ENCODE peak calls at places on chromosomes 7 and 10, in seven cellular contexts. One of them, this sample, is unnamed.

GRCh38 chr7:74027683-74028320 is at the start of gene ELN:
- DNase-seq in CD8-positive, alpha-beta T cell: no peak
- DNase-seq in transverse colon: peak; percentile 63
- DNase-seq in lung: peak; percentile 70
- DNase-seq in CD8-positive, alpha-beta memory T cell: no peak
- DNase-seq in AG09309: no peak
- DNase-seq in aorta: peak; percentile 95
- DNase-seq in this sample: no peak

GRCh38 chr7:48077438-48077837 is 11.6 kb upstream of the UPP1 start:
- DNase-seq in CD8-positive, alpha-beta T cell: no peak
- DNase-seq in transverse colon: no peak
- DNase-seq in lung: no peak
- DNase-seq in CD8-positive, alpha-beta memory T cell: no peak
- DNase-seq in AG09309: no peak
- DNase-seq in aorta: no peak
- DNase-seq in this sample: no peak

GRCh38 chr7:99027241-99027640 is 116.7 kb downstream of the SMURF1 start:
- DNase-seq in CD8-positive, alpha-beta T cell: no peak
- DNase-seq in transverse colon: no peak
- DNase-seq in lung: no peak
- DNase-seq in CD8-positive, alpha-beta memory T cell: no peak
- DNase-seq in AG09309: no peak
- DNase-seq in aorta: no peak
- DNase-seq in this sample: no peak

GRCh38 chr10:45424668-45425404 is 50.8 kb downstream of the ALOX5 start:
- DNase-seq in CD8-positive, alpha-beta T cell: no peak
- DNase-seq in transverse colon: no peak
- DNase-seq in lung: no peak
- DNase-seq in CD8-positive, alpha-beta memory T cell: no peak
- DNase-seq in AG09309: no peak
- DNase-seq in aorta: no peak
- DNase-seq in this sample: no peak

GRCh38 chr10:129916506-129916995 is 47.5 kb downstream of the EBF3 start:
- DNase-seq in CD8-positive, alpha-beta T cell: no peak
- DNase-seq in transverse colon: no peak
- DNase-seq in lung: no peak
- DNase-seq in CD8-positive, alpha-beta memory T cell: no peak
- DNase-seq in AG09309: no peak
- DNase-seq in aorta: peak; percentile 67
- DNase-seq in this sample: no peak

GRCh38 chr10:52314822-52315552 is 906 bp downstream of the DKK1 start:
- DNase-seq in CD8-positive, alpha-beta T cell: no peak
- DNase-seq in transverse colon: peak; percentile 8
- DNase-seq in lung: no peak
- DNase-seq in CD8-positive, alpha-beta memory T cell: no peak
- DNase-seq in AG09309: no peak
- DNase-seq in aorta: peak; percentile 77
- DNase-seq in this sample: no peak

GRCh38 chr10:127871631-127872010 is 21.1 kb downstream of the CLRN3 start:
- DNase-seq in CD8-positive, alpha-beta T cell: no peak
- DNase-seq in transverse colon: no peak
- DNase-seq in lung: no peak
- DNase-seq in CD8-positive, alpha-beta memory T cell: no peak
- DNase-seq in AG09309: no peak
- DNase-seq in aorta: no peak
- DNase-seq in this sample: no peak

GRCh38 chr10:67785098-67785497 is 52.9 kb downstream of the DNAJC12 start:
- DNase-seq in CD8-positive, alpha-beta T cell: no peak
- DNase-seq in transverse colon: no peak
- DNase-seq in lung: no peak
- DNase-seq in CD8-positive, alpha-beta memory T cell: no peak
- DNase-seq in AG09309: no peak
- DNase-seq in aorta: no peak
- DNase-seq in this sample: no peak

GRCh38 chr10:89159761-89160160 is 47.4 kb downstream of the CH25H start:
- DNase-seq in CD8-positive, alpha-beta T cell: no peak
- DNase-seq in transverse colon: no peak
- DNase-seq in lung: no peak
- DNase-seq in CD8-positive, alpha-beta memory T cell: no peak
- DNase-seq in AG09309: no peak
- DNase-seq in aorta: no peak
- DNase-seq in this sample: no peak

GRCh38 chr10:105538933-105539332 is 897.8 kb downstream of the SORCS3 start:
- DNase-seq in CD8-positive, alpha-beta T cell: no peak
- DNase-seq in transverse colon: no peak
- DNase-seq in lung: no peak
- DNase-seq in CD8-positive, alpha-beta memory T cell: no peak
- DNase-seq in AG09309: no peak
- DNase-seq in aorta: no peak
- DNase-seq in this sample: no peak

GRCh38 chr10:86665218-86665607 is 3.1 kb upstream of the LDB3 start:
- DNase-seq in CD8-positive, alpha-beta T cell: no peak
- DNase-seq in transverse colon: no peak
- DNase-seq in lung: no peak
- DNase-seq in CD8-positive, alpha-beta memory T cell: no peak
- DNase-seq in AG09309: no peak
- DNase-seq in aorta: no peak
- DNase-seq in this sample: no peak

GRCh38 chr10:86663046-86663345 is 5.3 kb upstream of the LDB3 start:
- DNase-seq in CD8-positive, alpha-beta T cell: no peak
- DNase-seq in transverse colon: no peak
- DNase-seq in lung: no peak
- DNase-seq in CD8-positive, alpha-beta memory T cell: no peak
- DNase-seq in AG09309: no peak
- DNase-seq in aorta: peak; percentile 68
- DNase-seq in this sample: no peak

GRCh38 chr10:86665868-86666267 is 2.4 kb upstream of the LDB3 start:
- DNase-seq in CD8-positive, alpha-beta T cell: no peak
- DNase-seq in transverse colon: no peak
- DNase-seq in lung: no peak
- DNase-seq in CD8-positive, alpha-beta memory T cell: no peak
- DNase-seq in AG09309: no peak
- DNase-seq in aorta: no peak
- DNase-seq in this sample: no peak

GRCh38 chr10:86663576-86664369 is 4.5 kb upstream of the LDB3 start:
- DNase-seq in CD8-positive, alpha-beta T cell: no peak
- DNase-seq in transverse colon: no peak
- DNase-seq in lung: no peak
- DNase-seq in CD8-positive, alpha-beta memory T cell: no peak
- DNase-seq in AG09309: no peak
- DNase-seq in aorta: peak; percentile 64
- DNase-seq in this sample: no peak

GRCh38 chr10:86664370-86665217 is 3.7 kb upstream of the LDB3 start:
- DNase-seq in CD8-positive, alpha-beta T cell: no peak
- DNase-seq in transverse colon: no peak
- DNase-seq in lung: no peak
- DNase-seq in CD8-positive, alpha-beta memory T cell: no peak
- DNase-seq in AG09309: no peak
- DNase-seq in aorta: no peak
- DNase-seq in this sample: no peak
- H3K4me3 ChIP-seq in CD8-positive, alpha-beta T cell: no peak overlapping the region
- H3K4me3 ChIP-seq in transverse colon: no peak overlapping the region
- H3K4me3 ChIP-seq in lung: no peak overlapping the region
- H3K4me3 ChIP-seq in CD8-positive, alpha-beta memory T cell: no peak overlapping the region
- H3K4me3 ChIP-seq in AG09309: no peak overlapping the region
- H3K4me3 ChIP-seq in aorta: no peak overlapping the region
- H3K4me3 ChIP-seq in this sample: no peak overlapping the region

GRCh38 chr10:117950408-117950807 is 96.3 kb downstream of the RAB11FIP2 start:
- DNase-seq in CD8-positive, alpha-beta T cell: no peak
- DNase-seq in transverse colon: no peak
- DNase-seq in lung: no peak
- DNase-seq in CD8-positive, alpha-beta memory T cell: no peak
- DNase-seq in AG09309: no peak
- DNase-seq in aorta: no peak
- DNase-seq in this sample: no peak
- H3K4me3 ChIP-seq in CD8-positive, alpha-beta T cell: no peak overlapping the region
- H3K4me3 ChIP-seq in transverse colon: no peak overlapping the region
- H3K4me3 ChIP-seq in lung: no peak overlapping the region
- H3K4me3 ChIP-seq in CD8-positive, alpha-beta memory T cell: no peak overlapping the region
- H3K4me3 ChIP-seq in AG09309: no peak overlapping the region
- H3K4me3 ChIP-seq in aorta: no peak overlapping the region
- H3K4me3 ChIP-seq in this sample: no peak overlapping the region

GRCh38 chr10:121864168-121864567 is 63.7 kb downstream of the ATE1 start:
- DNase-seq in CD8-positive, alpha-beta T cell: no peak
- DNase-seq in transverse colon: no peak
- DNase-seq in lung: no peak
- DNase-seq in CD8-positive, alpha-beta memory T cell: no peak
- DNase-seq in AG09309: no peak
- DNase-seq in aorta: no peak
- DNase-seq in this sample: no peak

GRCh38 chr10:121862042-121862441 is 65.8 kb downstream of the ATE1 start:
- DNase-seq in CD8-positive, alpha-beta T cell: no peak
- DNase-seq in transverse colon: no peak
- DNase-seq in lung: no peak
- DNase-seq in CD8-positive, alpha-beta memory T cell: no peak
- DNase-seq in AG09309: no peak
- DNase-seq in aorta: no peak
- DNase-seq in this sample: no peak

GRCh38 chr10:121862624-121863023 is 65.2 kb downstream of the ATE1 start:
- DNase-seq in CD8-positive, alpha-beta T cell: no peak
- DNase-seq in transverse colon: no peak
- DNase-seq in lung: no peak
- DNase-seq in CD8-positive, alpha-beta memory T cell: no peak
- DNase-seq in AG09309: no peak
- DNase-seq in aorta: no peak
- DNase-seq in this sample: no peak

GRCh38 chr10:121864653-121865052 is 63.2 kb downstream of the ATE1 start:
- DNase-seq in CD8-positive, alpha-beta T cell: no peak
- DNase-seq in transverse colon: no peak
- DNase-seq in lung: no peak
- DNase-seq in CD8-positive, alpha-beta memory T cell: no peak
- DNase-seq in AG09309: no peak
- DNase-seq in aorta: no peak
- DNase-seq in this sample: no peak

GRCh38 chr10:121860810-121861209 is 67.0 kb downstream of the ATE1 start:
- DNase-seq in CD8-positive, alpha-beta T cell: no peak
- DNase-seq in transverse colon: no peak
- DNase-seq in lung: no peak
- DNase-seq in CD8-positive, alpha-beta memory T cell: no peak
- DNase-seq in AG09309: no peak
- DNase-seq in aorta: no peak
- DNase-seq in this sample: no peak
- H3K4me3 ChIP-seq in CD8-positive, alpha-beta T cell: no peak overlapping the region
- H3K4me3 ChIP-seq in transverse colon: no peak overlapping the region
- H3K4me3 ChIP-seq in lung: no peak overlapping the region
- H3K4me3 ChIP-seq in CD8-positive, alpha-beta memory T cell: no peak overlapping the region
- H3K4me3 ChIP-seq in AG09309: no peak overlapping the region
- H3K4me3 ChIP-seq in aorta: no peak overlapping the region
- H3K4me3 ChIP-seq in this sample: no peak overlapping the region

GRCh38 chr10:60977161-60978128 is 33.5 kb upstream of the RHOBTB1 start:
- DNase-seq in CD8-positive, alpha-beta T cell: no peak
- DNase-seq in transverse colon: no peak
- DNase-seq in lung: no peak
- DNase-seq in CD8-positive, alpha-beta memory T cell: no peak
- DNase-seq in AG09309: no peak
- DNase-seq in aorta: no peak
- DNase-seq in this sample: no peak

GRCh38 chr10:60979667-60980104 is 35.7 kb upstream of the RHOBTB1 start:
- DNase-seq in CD8-positive, alpha-beta T cell: no peak
- DNase-seq in transverse colon: no peak
- DNase-seq in lung: no peak
- DNase-seq in CD8-positive, alpha-beta memory T cell: no peak
- DNase-seq in AG09309: no peak
- DNase-seq in aorta: no peak
- DNase-seq in this sample: no peak

GRCh38 chr10:60976687-60977086 is 32.7 kb upstream of the RHOBTB1 start:
- DNase-seq in CD8-positive, alpha-beta T cell: no peak
- DNase-seq in transverse colon: no peak
- DNase-seq in lung: no peak
- DNase-seq in CD8-positive, alpha-beta memory T cell: no peak
- DNase-seq in AG09309: no peak
- DNase-seq in aorta: no peak
- DNase-seq in this sample: no peak

GRCh38 chr10:60981012-60981411 is 37.0 kb upstream of the RHOBTB1 start:
- DNase-seq in CD8-positive, alpha-beta T cell: no peak
- DNase-seq in transverse colon: no peak
- DNase-seq in lung: no peak
- DNase-seq in CD8-positive, alpha-beta memory T cell: no peak
- DNase-seq in AG09309: no peak
- DNase-seq in aorta: no peak
- DNase-seq in this sample: no peak

GRCh38 chr10:60978287-60979115 is 34.5 kb upstream of the RHOBTB1 start:
- DNase-seq in CD8-positive, alpha-beta T cell: no peak
- DNase-seq in transverse colon: no peak
- DNase-seq in lung: no peak
- DNase-seq in CD8-positive, alpha-beta memory T cell: no peak
- DNase-seq in AG09309: no peak
- DNase-seq in aorta: no peak
- DNase-seq in this sample: no peak
- H3K4me3 ChIP-seq in CD8-positive, alpha-beta T cell: no peak overlapping the region
- H3K4me3 ChIP-seq in transverse colon: no peak overlapping the region
- H3K4me3 ChIP-seq in lung: no peak overlapping the region
- H3K4me3 ChIP-seq in CD8-positive, alpha-beta memory T cell: no peak overlapping the region
- H3K4me3 ChIP-seq in AG09309: no peak overlapping the region
- H3K4me3 ChIP-seq in aorta: no peak overlapping the region
- H3K4me3 ChIP-seq in this sample: no peak overlapping the region